ENCODE peak calls at places on chromosome 19, in seven cellular contexts. X, Z, W, I, F, R and N are unnamed samples.

GRCh38 chr19:530133-531008 is 1.2 kb upstream of the CDC34 start:
- DNase-seq in Z (no peak), X (no peak), F (no peak), I (no peak), W (no peak), R (no peak), N (no peak)

GRCh38 chr19:10222201-10222890 is 8.8 kb downstream of the S1PR2 start:
- DNase-seq in I (no peak), Z (no peak), F (no peak), R (no peak), W (no peak), X (no peak), N (no peak)

GRCh38 chr19:33132425-33132824 is 511 bp downstream of the WDR88 start:
- DNase-seq in F (no peak), I (no peak), W (no peak), R (no peak), Z (peak; percentile 42), X (no peak), N (no peak)

GRCh38 chr19:46391296-46392251 is 21.8 kb downstream of the CCDC8 start:
- DNase-seq in F (no peak), Z (no peak), W (no peak), I (no peak), R (peak; percentile 61), X (no peak), N (no peak)

GRCh38 chr19:7331446-7331845 is 17.3 kb upstream of the ARHGEF18 start:
- DNase-seq in W (no peak), X (no peak), Z (no peak), F (no peak), R (no peak), I (no peak), N (no peak)

GRCh38 chr19:460877-461609 is at the start of gene SHC2:
- DNase-seq in R (no peak), F (no peak), I (no peak), W (peak; percentile 57), X (peak; percentile 49), Z (no peak), N (no peak)

GRCh38 chr19:37817180-37817911 is 38.0 kb upstream of the ZNF573 start:
- DNase-seq in X (peak; percentile 82), Z (no peak), W (peak; percentile 77), R (peak; percentile 84), F (no peak), I (peak; percentile 59), N (peak; percentile 2)

GRCh38 chr19:24086974-24087595 is at the start of gene ZNF254:
- DNase-seq in X (peak; percentile 88), W (peak; percentile 76), R (peak; percentile 91), I (peak; percentile 98), F (peak; percentile 82), Z (peak; percentile 98), N (peak; percentile 51)

GRCh38 chr19:30791116-30791515 is 418.9 kb downstream of the ZNF536 start:
- DNase-seq in I (peak; percentile 11), R (no peak), Z (no peak), W (peak; percentile 46), F (no peak), X (no peak), N (no peak)

GRCh38 chr19:29535984-29536508 is 10.3 kb downstream of the VSTM2B start:
- DNase-seq in W (no peak), I (no peak), R (peak; percentile 33), F (no peak), X (no peak), Z (no peak), N (no peak)

GRCh38 chr19:28706693-28707092 is 506.3 kb downstream of the UQCRFS1 start:
- DNase-seq in X (no peak), W (no peak), R (no peak), Z (no peak), I (no peak), F (no peak), N (no peak)

GRCh38 chr19:45754323-45754722 is 14.7 kb downstream of the SIX5 start:
- DNase-seq in I (no peak), F (no peak), Z (no peak), R (no peak), W (no peak), X (no peak), N (no peak)

GRCh38 chr19:5094768-5095567 is 126.1 kb downstream of the KDM4B start:
- DNase-seq in X (no peak), R (no peak), I (no peak), W (no peak), F (no peak), Z (no peak), N (no peak)

GRCh38 chr19:45767410-45767880 is 1.6 kb downstream of the SIX5 start:
- DNase-seq in X (peak; percentile 83), Z (peak; percentile 74), R (peak; percentile 87), W (peak; percentile 83), F (peak; percentile 69), I (peak; percentile 92), N (no peak)

GRCh38 chr19:37991841-37992248 is 84.8 kb downstream of the SIPA1L3 start:
- DNase-seq in F (no peak), W (no peak), X (no peak), R (peak; percentile 59), I (peak; percentile 40), Z (no peak), N (no peak)

GRCh38 chr19:29376855-29377354 is 148.9 kb upstream of the VSTM2B start:
- DNase-seq in R (no peak), F (no peak), I (no peak), Z (no peak), W (no peak), X (no peak), N (no peak)

GRCh38 chr19:45446295-45446694 is 21.5 kb upstream of the FOSB start:
- DNase-seq in X (no peak), W (no peak), R (no peak), F (no peak), I (peak; percentile 66), Z (peak; percentile 83), N (no peak)

GRCh38 chr19:518292-519231 is 11.3 kb downstream of the TPGS1 start:
- DNase-seq in W (no peak), Z (no peak), X (peak; percentile 23), I (no peak), F (no peak), R (no peak), N (peak; percentile 59)

GRCh38 chr19:45526143-45526542 is 18.9 kb downstream of the VASP start:
- DNase-seq in X (peak; percentile 71), R (peak; percentile 81), I (peak; percentile 67), F (no peak), W (peak; percentile 58), Z (peak; percentile 86), N (no peak)

GRCh38 chr19:7900931-7901330 is 2.7 kb upstream of the MAP2K7 start:
- DNase-seq in R (no peak), Z (no peak), I (no peak), F (no peak), W (no peak), X (no peak), N (no peak)

DNA sequence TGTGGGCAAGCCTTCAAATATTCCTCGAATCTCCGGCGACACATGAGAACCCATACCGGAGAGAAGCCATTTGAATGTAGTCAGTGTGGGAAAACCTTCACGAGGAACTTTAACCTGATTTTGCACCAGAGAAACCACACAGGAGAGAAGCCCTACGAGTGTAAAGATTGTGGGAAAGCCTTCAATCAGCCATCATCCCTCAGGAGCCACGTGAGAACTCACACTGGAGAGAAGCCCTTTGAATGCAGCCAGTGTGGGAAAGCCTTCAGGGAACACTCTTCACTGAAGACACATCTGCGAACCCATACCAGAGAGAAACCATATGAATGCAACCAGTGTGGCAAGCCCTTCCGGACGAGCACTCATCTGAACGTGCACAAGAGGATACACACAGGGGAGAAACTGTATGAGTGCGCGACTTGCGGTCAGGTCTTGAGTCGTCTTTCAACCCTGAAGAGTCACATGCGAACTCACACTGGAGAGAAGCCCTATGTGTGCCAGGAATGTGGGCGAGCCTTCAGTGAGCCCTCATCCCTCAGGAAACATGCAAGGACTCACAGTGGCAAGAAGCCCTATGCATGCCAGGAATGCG is 28.8 kb downstream of the ZNF333 start:
- DNase-seq in Z (peak; percentile 13), X (no peak), F (no peak), R (no peak), I (peak; percentile 6), W (no peak), N (no peak)
- H3K9me3 ChIP-seq in Z (peaks cover 61% of the 10 kb centered on the region), X (peaks cover 84% of the 10 kb centered on the region), F (peaks cover 61% of the 10 kb centered on the region), R (peaks cover 82% of the 10 kb centered on the region), I (peaks cover 3% of the 10 kb centered on the region), W (peaks cover 84% of the 10 kb centered on the region), N (peaks cover 88% of the 10 kb centered on the region)

GRCh38 chr19:1796395-1797142 is 15.5 kb downstream of the ATP8B3 start:
- DNase-seq in Z (no peak), F (no peak), X (no peak), W (no peak), R (no peak), I (no peak), N (no peak)
- H3K9me3 ChIP-seq in Z (no peaks in the 10 kb centered on the region), F (no peaks in the 10 kb centered on the region), X (no peaks in the 10 kb centered on the region), W (no peaks in the 10 kb centered on the region), R (no peaks in the 10 kb centered on the region), I (no peaks in the 10 kb centered on the region), N (no peaks in the 10 kb centered on the region)

DNA sequence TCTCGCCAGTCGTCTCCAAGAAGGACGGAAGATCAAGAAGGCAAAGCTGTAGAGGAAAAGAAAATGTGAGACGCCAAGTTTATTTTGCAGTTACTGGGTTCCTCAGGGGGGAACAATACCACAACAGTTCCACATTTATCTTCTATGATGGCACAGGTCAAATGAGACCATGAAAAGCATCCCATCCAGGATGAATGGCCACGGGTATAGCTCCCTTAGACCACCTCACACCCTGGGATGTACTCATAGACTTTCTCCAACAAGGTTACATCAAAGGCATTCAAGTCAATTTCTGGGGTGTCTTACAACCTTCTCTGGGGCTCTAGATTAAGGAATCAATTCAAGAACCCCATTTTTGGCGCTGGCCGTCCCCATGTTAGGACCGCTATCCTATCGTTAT is 4.5 kb downstream of the PEG3 start:
- DNase-seq in F (no peak), Z (no peak), X (no peak), W (no peak), R (no peak), I (no peak), N (no peak)
- H3K9me3 ChIP-seq in F (peaks cover 70% of the 10 kb centered on the region), Z (peaks cover 78% of the 10 kb centered on the region), X (no peaks in the 10 kb centered on the region), W (no peaks in the 10 kb centered on the region), R (no peaks in the 10 kb centered on the region), I (no peaks in the 10 kb centered on the region), N (peaks cover 53% of the 10 kb centered on the region)

GRCh38 chr19:50060107-50060506 is 34.3 kb downstream of the ZNF473 start:
- DNase-seq in Z (no peak), W (no peak), X (no peak), I (no peak), R (no peak), F (no peak), N (no peak)

GRCh38 chr19:50059045-50059444 is 33.2 kb downstream of the ZNF473 start:
- DNase-seq in I (no peak), W (no peak), R (no peak), Z (no peak), X (no peak), F (no peak), N (no peak)

GRCh38 chr19:50053119-50053518 is 27.3 kb downstream of the ZNF473 start:
- DNase-seq in Z (no peak), W (no peak), I (no peak), X (no peak), F (no peak), R (no peak), N (no peak)

GRCh38 chr19:50061650-50062049 is 35.8 kb downstream of the ZNF473 start:
- DNase-seq in X (no peak), F (no peak), Z (no peak), W (no peak), I (no peak), R (no peak), N (no peak)

DNA sequence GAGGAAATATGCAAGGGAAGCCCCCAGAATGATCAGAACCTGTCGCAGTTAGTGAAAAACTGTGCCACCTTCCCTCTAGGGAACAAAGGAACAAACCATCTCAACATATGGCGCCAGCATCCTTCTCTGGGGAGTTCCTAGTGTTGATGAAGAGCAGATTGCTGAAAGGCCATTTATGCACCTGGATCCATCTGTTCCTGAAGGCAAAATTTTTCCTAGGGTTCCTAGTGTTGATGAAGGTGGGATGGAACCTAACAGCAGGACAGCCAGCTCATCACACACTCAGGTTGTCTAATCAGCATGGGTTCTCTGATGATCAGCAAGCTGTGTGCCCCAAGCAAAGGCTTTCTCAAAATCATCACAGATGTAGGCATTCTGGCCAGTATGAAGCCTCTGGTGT is 32.6 kb downstream of the ZNF473 start:
- DNase-seq in R (no peak), I (no peak), F (no peak), Z (no peak), X (no peak), W (no peak), N (no peak)
- H3K9me3 ChIP-seq in R (peaks cover 14% of the 10 kb centered on the region), I (no peaks in the 10 kb centered on the region), F (peaks cover 35% of the 10 kb centered on the region), Z (peaks cover 91% of the 10 kb centered on the region), X (peaks cover 46% of the 10 kb centered on the region), W (peaks cover 8% of the 10 kb centered on the region), N (peaks cover 26% of the 10 kb centered on the region)